ENCODE peak calls at places on chromosomes 5 and 9, in four cellular contexts. One of them, this sample, is unnamed.
A peak's percentile ranks its signal among the peaks of the same experiment; 100 is the strongest.

GRCh38 chr9:36207546-36208012 is 16.9 kb downstream of the CLTA start:
- DNase-seq in mesendoderm: peak; percentile 21
- DNase-seq in neuronal stem cell: no peak
- DNase-seq in mesenchymal stem cell: peak; percentile 25
- DNase-seq in this sample: no peak

GRCh38 chr5:5025098-5025773 is 114.9 kb upstream of the ADAMTS16 start:
- DNase-seq in mesenchymal stem cell: no peak
- DNase-seq in mesendoderm: no peak
- DNase-seq in neuronal stem cell: no peak
- DNase-seq in this sample: no peak

GRCh38 chr9:118896356-118897000 is 472.8 kb downstream of the BRINP1 start:
- DNase-seq in mesendoderm: no peak
- DNase-seq in neuronal stem cell: no peak
- DNase-seq in mesenchymal stem cell: no peak
- DNase-seq in this sample: no peak

GRCh38 chr9:120443976-120444375 is 136.0 kb downstream of the CDK5RAP2 start:
- DNase-seq in mesenchymal stem cell: no peak
- DNase-seq in mesendoderm: no peak
- DNase-seq in neuronal stem cell: no peak
- DNase-seq in this sample: no peak

GRCh38 chr9:17760250-17760649 is 181.4 kb downstream of the SH3GL2 start:
- DNase-seq in neuronal stem cell: no peak
- DNase-seq in mesenchymal stem cell: no peak
- DNase-seq in mesendoderm: no peak
- DNase-seq in this sample: no peak

GRCh38 chr5:159273923-159274322 is 10.8 kb downstream of the UBLCP1 start:
- DNase-seq in mesenchymal stem cell: no peak
- DNase-seq in neuronal stem cell: no peak
- DNase-seq in mesendoderm: no peak
- DNase-seq in this sample: no peak

GRCh38 chr5:135386096-135386495 is 12.9 kb downstream of the MACROH2A1 start:
- DNase-seq in mesendoderm: no peak
- DNase-seq in mesenchymal stem cell: no peak
- DNase-seq in neuronal stem cell: no peak
- DNase-seq in this sample: no peak

GRCh38 chr5:141716009-141716408 is 34.0 kb upstream of the ARAP3 start:
- DNase-seq in mesenchymal stem cell: no peak
- DNase-seq in mesendoderm: peak; percentile 80
- DNase-seq in neuronal stem cell: no peak
- DNase-seq in this sample: no peak

GRCh38 chr9:16337322-16338029 is 533.0 kb downstream of the BNC2 start:
- DNase-seq in mesenchymal stem cell: peak; percentile 78
- DNase-seq in mesendoderm: no peak
- DNase-seq in neuronal stem cell: no peak
- DNase-seq in this sample: no peak

GRCh38 chr5:147786115-147786514 is 3.6 kb upstream of the JAKMIP2 start:
- DNase-seq in mesendoderm: no peak
- DNase-seq in mesenchymal stem cell: no peak
- DNase-seq in neuronal stem cell: no peak
- DNase-seq in this sample: no peak

GRCh38 chr5:132385321-132386105 is 16.0 kb downstream of the SLC22A5 start:
- DNase-seq in mesendoderm: peak; percentile 47
- DNase-seq in mesenchymal stem cell: peak; percentile 79
- DNase-seq in neuronal stem cell: no peak
- DNase-seq in this sample: no peak
- H4K8ac ChIP-seq in mesendoderm: no peak overlapping the region
- H4K8ac ChIP-seq in mesenchymal stem cell: peak overlapping the region; percentile 4
- H4K8ac ChIP-seq in neuronal stem cell: no peak overlapping the region
- H4K8ac ChIP-seq in this sample: no peak overlapping the region

DNA sequence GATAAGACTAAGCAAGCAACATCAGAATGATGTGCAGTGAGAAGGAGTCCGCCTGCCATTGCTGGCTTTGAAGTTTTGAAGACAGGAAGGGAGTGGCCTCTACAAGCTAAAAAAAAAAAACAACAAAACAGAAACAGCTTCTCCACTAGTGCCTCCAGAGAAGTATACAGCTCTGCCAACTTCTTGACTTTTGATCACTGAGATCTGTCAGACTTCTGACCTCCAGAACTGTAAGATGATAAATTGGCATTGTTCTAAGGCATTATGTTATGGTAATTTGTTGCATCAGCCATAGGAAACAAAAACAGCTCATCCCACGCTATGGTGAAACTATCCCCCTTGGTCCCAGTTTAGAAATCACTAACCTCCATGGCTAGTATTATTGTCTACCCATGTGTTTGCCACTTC is 131.0 kb upstream of the VCAN start:
- DNase-seq in neuronal stem cell: no peak
- DNase-seq in mesenchymal stem cell: no peak
- DNase-seq in mesendoderm: no peak
- DNase-seq in this sample: no peak
- H3K4me2 ChIP-seq in neuronal stem cell: no peak overlapping the region
- H3K4me2 ChIP-seq in mesenchymal stem cell: no peak overlapping the region
- H3K4me2 ChIP-seq in mesendoderm: no peak overlapping the region
- H3K4me2 ChIP-seq in this sample: no peak overlapping the region

DNA sequence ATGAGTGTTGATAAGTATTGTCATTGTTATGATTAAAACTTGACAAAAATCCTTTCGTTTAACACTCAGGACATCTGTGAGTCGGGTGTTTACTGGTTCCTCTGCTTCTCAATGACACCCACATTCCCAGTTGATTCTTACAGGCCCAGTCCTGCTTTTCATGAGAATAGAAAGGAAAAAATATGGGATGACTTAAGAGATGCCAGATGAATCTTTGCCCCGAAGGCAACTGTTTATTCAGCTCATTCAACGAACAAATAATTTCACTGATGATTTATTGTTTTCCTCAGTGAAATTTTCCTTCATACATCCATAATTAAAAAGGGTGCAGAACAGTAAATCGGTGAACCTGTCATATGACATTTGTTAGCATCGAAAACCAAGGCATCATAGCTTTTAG is 452.4 kb upstream of the WWC1 start:
- DNase-seq in mesenchymal stem cell: no peak
- DNase-seq in neuronal stem cell: no peak
- DNase-seq in mesendoderm: no peak
- DNase-seq in this sample: no peak
- H3K9ac ChIP-seq in mesenchymal stem cell: no peak overlapping the region
- H3K9ac ChIP-seq in neuronal stem cell: no peak overlapping the region
- H3K9ac ChIP-seq in mesendoderm: no peak overlapping the region
- H3K9ac ChIP-seq in this sample: no peak overlapping the region

GRCh38 chr9:76322810-76323209 is 71.4 kb downstream of the RFK start:
- DNase-seq in mesendoderm: peak; percentile 37
- DNase-seq in neuronal stem cell: no peak
- DNase-seq in mesenchymal stem cell: no peak
- DNase-seq in this sample: no peak
- H4K8ac ChIP-seq in mesendoderm: no peak overlapping the region
- H4K8ac ChIP-seq in neuronal stem cell: no peak overlapping the region
- H4K8ac ChIP-seq in mesenchymal stem cell: no peak overlapping the region
- H4K8ac ChIP-seq in this sample: no peak overlapping the region

DNA sequence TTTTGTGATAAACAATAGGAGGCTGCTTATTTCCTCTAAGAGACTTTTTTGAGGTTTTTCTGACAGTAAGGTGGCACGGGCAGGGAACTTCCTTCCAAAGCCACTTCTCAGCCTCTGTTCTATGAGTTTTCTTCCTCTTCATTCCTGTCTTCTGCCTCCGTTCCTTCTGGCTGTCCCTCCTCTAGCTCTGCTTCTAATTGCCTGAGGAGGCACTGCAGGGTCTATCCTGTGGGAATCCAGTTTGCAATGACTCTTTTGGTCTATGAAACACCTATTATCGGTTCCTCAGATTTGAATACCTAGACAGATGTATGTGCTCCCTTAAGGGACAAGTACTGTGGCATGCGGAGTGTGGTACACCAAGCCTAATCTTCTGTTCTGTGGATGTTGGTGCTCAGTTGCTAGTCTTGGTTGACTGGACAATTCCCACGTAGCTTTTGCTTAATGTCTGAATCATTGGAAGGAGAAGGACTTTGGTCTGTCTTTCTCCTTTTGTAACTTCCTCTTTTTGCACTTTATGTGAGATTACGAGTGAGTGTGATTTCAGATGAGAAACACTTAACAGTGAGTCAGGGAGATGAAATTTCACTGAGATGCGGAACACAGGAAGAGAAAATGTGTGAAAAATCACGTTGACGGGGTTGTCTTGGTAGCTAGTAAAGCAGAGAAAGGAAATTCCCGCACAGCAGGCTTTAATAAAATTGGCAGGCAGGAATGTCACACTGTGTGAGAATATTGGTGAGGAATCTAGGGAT is 305.2 kb downstream of the EFNA5 start:
- DNase-seq in neuronal stem cell: no peak
- DNase-seq in mesendoderm: peak; percentile 90
- DNase-seq in mesenchymal stem cell: peak; percentile 68
- DNase-seq in this sample: no peak
- H3K4me2 ChIP-seq in neuronal stem cell: no peak overlapping the region
- H3K4me2 ChIP-seq in mesendoderm: no peak overlapping the region
- H3K4me2 ChIP-seq in mesenchymal stem cell: no peak overlapping the region
- H3K4me2 ChIP-seq in this sample: no peak overlapping the region

GRCh38 chr5:31273161-31273560 is 79.7 kb downstream of the CDH6 start:
- DNase-seq in neuronal stem cell: no peak
- DNase-seq in mesendoderm: no peak
- DNase-seq in mesenchymal stem cell: no peak
- DNase-seq in this sample: no peak
- H3K9ac ChIP-seq in neuronal stem cell: no peak overlapping the region
- H3K9ac ChIP-seq in mesendoderm: no peak overlapping the region
- H3K9ac ChIP-seq in mesenchymal stem cell: no peak overlapping the region
- H3K9ac ChIP-seq in this sample: no peak overlapping the region

DNA sequence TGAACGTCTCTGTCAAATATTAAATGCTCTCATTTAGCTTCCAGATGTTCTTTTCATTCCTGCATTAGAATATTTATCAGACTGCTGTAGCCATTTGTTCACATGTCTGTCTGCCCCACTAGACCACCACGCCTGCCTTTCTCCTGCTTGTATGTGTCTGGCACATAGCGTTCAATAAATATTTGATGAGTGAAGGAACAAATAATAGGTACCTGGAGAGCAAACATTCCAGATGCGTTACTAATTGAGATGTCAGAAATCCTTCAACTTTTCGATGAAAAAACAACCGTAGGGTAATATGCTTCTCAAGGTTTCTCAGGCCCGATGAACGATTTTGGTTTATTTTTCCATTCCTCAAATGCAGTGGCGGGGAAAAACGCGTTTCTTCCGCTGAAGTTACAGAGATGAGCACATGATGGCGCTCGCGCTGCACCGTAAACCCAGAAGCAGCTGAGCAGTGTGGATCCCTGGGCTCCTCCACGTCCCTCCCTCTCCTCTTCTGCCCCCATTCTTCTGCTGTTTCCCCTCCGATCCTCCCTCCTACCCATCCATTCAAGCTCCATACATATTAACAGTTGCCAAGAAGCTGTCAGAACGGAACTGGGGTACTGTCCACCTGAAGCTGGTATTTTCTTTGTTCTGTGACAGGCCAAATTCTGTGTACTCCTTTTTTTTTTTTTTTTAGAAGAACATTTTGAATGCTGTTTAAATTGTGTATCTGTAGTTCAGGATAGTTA is 245.4 kb downstream of the MPDZ start:
- DNase-seq in mesendoderm: peak; percentile 74
- DNase-seq in mesenchymal stem cell: peak; percentile 68
- DNase-seq in neuronal stem cell: peak; percentile 56
- DNase-seq in this sample: peak; percentile 80
- H4K8ac ChIP-seq in mesendoderm: no peak overlapping the region
- H4K8ac ChIP-seq in mesenchymal stem cell: no peak overlapping the region
- H4K8ac ChIP-seq in neuronal stem cell: no peak overlapping the region
- H4K8ac ChIP-seq in this sample: no peak overlapping the region

DNA sequence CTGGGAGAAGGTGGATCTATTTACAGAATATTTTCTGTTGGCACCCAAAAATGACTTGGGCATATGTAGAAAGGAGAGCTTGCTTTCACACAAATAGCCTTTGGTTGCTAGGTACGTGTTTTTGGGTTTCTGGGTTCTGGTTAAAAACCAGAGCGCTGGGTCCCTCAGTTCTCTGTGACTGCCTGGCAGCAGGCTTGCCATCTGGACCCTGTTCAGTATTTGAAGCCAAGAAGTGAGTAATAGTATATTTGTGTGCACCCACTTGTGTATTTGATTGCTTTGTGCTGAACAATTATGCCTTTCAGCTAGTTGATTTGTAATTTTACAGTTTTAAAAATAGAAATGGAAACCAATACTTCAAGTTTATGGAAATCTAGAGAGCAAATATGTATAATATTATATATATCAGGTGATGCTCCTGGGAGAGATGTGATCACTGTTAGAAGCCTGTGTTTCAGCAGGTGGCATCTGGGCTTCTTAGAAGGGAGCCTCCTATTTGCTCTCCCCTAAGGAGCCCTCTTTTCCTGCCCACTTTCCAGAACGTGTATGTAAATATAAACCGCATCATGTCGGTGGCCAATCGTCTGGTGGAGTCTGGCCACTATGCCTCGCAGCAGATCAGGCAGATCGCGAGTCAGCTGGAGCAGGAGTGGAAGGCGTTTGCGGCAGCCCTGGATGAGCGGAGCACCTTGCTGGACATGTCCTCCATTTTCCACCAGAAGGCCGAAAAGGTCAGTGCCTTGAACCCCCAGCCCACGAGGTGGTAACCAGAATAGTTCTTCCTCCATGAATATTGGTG is 153.6 kb downstream of the TRIO start:
- DNase-seq in mesendoderm: no peak
- DNase-seq in neuronal stem cell: no peak
- DNase-seq in mesenchymal stem cell: no peak
- DNase-seq in this sample: no peak
- H3K4me2 ChIP-seq in mesendoderm: no peak overlapping the region
- H3K4me2 ChIP-seq in neuronal stem cell: no peak overlapping the region
- H3K4me2 ChIP-seq in mesenchymal stem cell: no peak overlapping the region
- H3K4me2 ChIP-seq in this sample: no peak overlapping the region